ENCODE peak calls at places on chromosomes 13 and 19, in five cellular contexts. One of them, this sample, is unnamed. For H3K4me1, the result is how much of the 10 kb centered on the place peaks cover.

GRCh38 chr13:114339779-114340534 is 25.7 kb downstream of the CHAMP1 start:
- DNase-seq in CD8-positive, alpha-beta T cell: peak
- DNase-seq in mucosa of descending colon: peak
- DNase-seq in IMR-90: peak
- DNase-seq in thoracic aorta: no peak
- DNase-seq in this sample: no peak

GRCh38 chr13:103539265-103539664 is 473.0 kb upstream of the SLC10A2 start:
- DNase-seq in thoracic aorta: no peak
- DNase-seq in CD8-positive, alpha-beta T cell: no peak
- DNase-seq in IMR-90: no peak
- DNase-seq in mucosa of descending colon: no peak
- DNase-seq in this sample: no peak

GRCh38 chr13:22063416-22064124 is 392.7 kb downstream of the FGF9 start:
- DNase-seq in CD8-positive, alpha-beta T cell: no peak
- DNase-seq in mucosa of descending colon: no peak
- DNase-seq in IMR-90: no peak
- DNase-seq in thoracic aorta: no peak
- DNase-seq in this sample: no peak

GRCh38 chr19:4704317-4704673 is 19.3 kb downstream of the DPP9 start:
- DNase-seq in mucosa of descending colon: no peak
- DNase-seq in thoracic aorta: no peak
- DNase-seq in CD8-positive, alpha-beta T cell: no peak
- DNase-seq in IMR-90: no peak
- DNase-seq in this sample: no peak

GRCh38 chr19:19464339-19465098 is 50.8 kb downstream of the TSSK6 start:
- DNase-seq in IMR-90: peak
- DNase-seq in thoracic aorta: no peak
- DNase-seq in CD8-positive, alpha-beta T cell: no peak
- DNase-seq in mucosa of descending colon: no peak
- DNase-seq in this sample: no peak

GRCh38 chr13:32660227-32660626 is 74.0 kb downstream of the PDS5B start:
- DNase-seq in CD8-positive, alpha-beta T cell: no peak
- DNase-seq in mucosa of descending colon: no peak
- DNase-seq in thoracic aorta: no peak
- DNase-seq in IMR-90: no peak
- DNase-seq in this sample: no peak

GRCh38 chr13:61414686-61415664 is 674 bp downstream of the PCDH20 start:
- DNase-seq in thoracic aorta: no peak
- DNase-seq in CD8-positive, alpha-beta T cell: no peak
- DNase-seq in IMR-90: no peak
- DNase-seq in mucosa of descending colon: peak
- DNase-seq in this sample: no peak

GRCh38 chr19:54153731-54154326 is 5.7 kb downstream of the LENG1 start:
- DNase-seq in CD8-positive, alpha-beta T cell: no peak
- DNase-seq in mucosa of descending colon: no peak
- DNase-seq in thoracic aorta: no peak
- DNase-seq in IMR-90: no peak
- DNase-seq in this sample: no peak

GRCh38 chr19:58544591-58545285 is 874 bp downstream of the TRIM28 start:
- DNase-seq in CD8-positive, alpha-beta T cell: peak
- DNase-seq in mucosa of descending colon: peak
- DNase-seq in thoracic aorta: no peak
- DNase-seq in IMR-90: peak
- DNase-seq in this sample: no peak

GRCh38 chr13:43331676-43332075 is 308.3 kb downstream of the DNAJC15 start:
- DNase-seq in thoracic aorta: no peak
- DNase-seq in IMR-90: peak
- DNase-seq in mucosa of descending colon: no peak
- DNase-seq in CD8-positive, alpha-beta T cell: no peak
- DNase-seq in this sample: no peak

GRCh38 chr13:61695147-61695546 is 279.5 kb upstream of the PCDH20 start:
- DNase-seq in IMR-90: no peak
- DNase-seq in thoracic aorta: no peak
- DNase-seq in mucosa of descending colon: no peak
- DNase-seq in CD8-positive, alpha-beta T cell: no peak
- DNase-seq in this sample: no peak

GRCh38 chr13:78593652-78594494 is 9.5 kb downstream of the POU4F1 start:
- DNase-seq in CD8-positive, alpha-beta T cell: no peak
- DNase-seq in thoracic aorta: no peak
- DNase-seq in IMR-90: no peak
- DNase-seq in mucosa of descending colon: no peak
- DNase-seq in this sample: no peak

GRCh38 chr13:113929628-113930615 is 44.0 kb downstream of the C13orf46 start:
- DNase-seq in IMR-90: no peak
- DNase-seq in mucosa of descending colon: no peak
- DNase-seq in thoracic aorta: peak
- DNase-seq in CD8-positive, alpha-beta T cell: no peak
- DNase-seq in this sample: no peak

GRCh38 chr13:28856284-28856683 is 36.1 kb downstream of the MTUS2 start:
- DNase-seq in thoracic aorta: no peak
- DNase-seq in CD8-positive, alpha-beta T cell: no peak
- DNase-seq in mucosa of descending colon: no peak
- DNase-seq in IMR-90: no peak
- DNase-seq in this sample: no peak
- H3K4me1 ChIP-seq in thoracic aorta: under half
- H3K4me1 ChIP-seq in CD8-positive, alpha-beta T cell: under half
- H3K4me1 ChIP-seq in mucosa of descending colon: under half
- H3K4me1 ChIP-seq in IMR-90: under half
- H3K4me1 ChIP-seq in this sample: under half

GRCh38 chr13:30742896-30743295 is 7.6 kb downstream of the ALOX5AP start:
- DNase-seq in mucosa of descending colon: no peak
- DNase-seq in CD8-positive, alpha-beta T cell: no peak
- DNase-seq in IMR-90: no peak
- DNase-seq in thoracic aorta: no peak
- DNase-seq in this sample: no peak
- H3K4me1 ChIP-seq in mucosa of descending colon: under half
- H3K4me1 ChIP-seq in CD8-positive, alpha-beta T cell: half or more
- H3K4me1 ChIP-seq in IMR-90: under half
- H3K4me1 ChIP-seq in thoracic aorta: under half
- H3K4me1 ChIP-seq in this sample: under half

DNA sequence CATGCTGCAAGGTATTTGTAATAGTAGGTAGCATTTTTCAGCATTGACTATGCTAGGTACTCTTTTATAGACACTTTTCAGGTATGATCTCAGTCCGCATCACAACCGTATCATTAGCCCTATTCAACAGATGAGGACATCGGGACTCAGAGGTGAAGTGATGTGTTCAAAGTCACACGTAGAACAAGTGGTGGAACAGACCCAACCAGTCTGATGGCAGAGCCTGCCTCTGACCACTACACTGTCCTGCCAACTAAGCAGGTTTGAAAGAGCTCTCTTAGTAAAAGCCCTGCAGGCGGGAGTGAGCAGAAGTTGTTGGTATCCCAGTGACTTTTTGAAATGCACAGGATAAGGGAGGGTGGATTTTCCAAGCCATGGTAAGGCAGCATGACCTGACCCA is 20.2 kb downstream of the PAF1 start:
- DNase-seq in IMR-90: no peak
- DNase-seq in thoracic aorta: no peak
- DNase-seq in CD8-positive, alpha-beta T cell: no peak
- DNase-seq in mucosa of descending colon: no peak
- DNase-seq in this sample: no peak
- H3K4me1 ChIP-seq in IMR-90: under half
- H3K4me1 ChIP-seq in thoracic aorta: under half
- H3K4me1 ChIP-seq in CD8-positive, alpha-beta T cell: under half
- H3K4me1 ChIP-seq in mucosa of descending colon: under half
- H3K4me1 ChIP-seq in this sample: under half

GRCh38 chr19:55611983-55612645 is 6.7 kb downstream of the ZNF865 start:
- DNase-seq in thoracic aorta: no peak
- DNase-seq in CD8-positive, alpha-beta T cell: no peak
- DNase-seq in IMR-90: no peak
- DNase-seq in mucosa of descending colon: no peak
- DNase-seq in this sample: no peak

GRCh38 chr19:55614711-55615552 is 9.4 kb downstream of the ZNF784 start:
- DNase-seq in CD8-positive, alpha-beta T cell: no peak
- DNase-seq in IMR-90: no peak
- DNase-seq in mucosa of descending colon: no peak
- DNase-seq in thoracic aorta: no peak
- DNase-seq in this sample: no peak

GRCh38 chr19:55613396-55613795 is 7.9 kb downstream of the ZNF865 start:
- DNase-seq in CD8-positive, alpha-beta T cell: no peak
- DNase-seq in thoracic aorta: no peak
- DNase-seq in mucosa of descending colon: no peak
- DNase-seq in IMR-90: no peak
- DNase-seq in this sample: no peak

GRCh38 chr19:55615553-55616394 is 8.6 kb downstream of the ZNF784 start:
- DNase-seq in IMR-90: no peak
- DNase-seq in CD8-positive, alpha-beta T cell: no peak
- DNase-seq in thoracic aorta: no peak
- DNase-seq in mucosa of descending colon: no peak
- DNase-seq in this sample: no peak

GRCh38 chr19:55613930-55614710 is 8.7 kb downstream of the ZNF865 start:
- DNase-seq in thoracic aorta: no peak
- DNase-seq in CD8-positive, alpha-beta T cell: no peak
- DNase-seq in mucosa of descending colon: no peak
- DNase-seq in IMR-90: no peak
- DNase-seq in this sample: no peak
- H3K4me1 ChIP-seq in thoracic aorta: under half
- H3K4me1 ChIP-seq in CD8-positive, alpha-beta T cell: under half
- H3K4me1 ChIP-seq in mucosa of descending colon: under half
- H3K4me1 ChIP-seq in IMR-90: under half
- H3K4me1 ChIP-seq in this sample: under half

GRCh38 chr13:107534548-107534947 is 680.8 kb downstream of the LIG4 start:
- DNase-seq in mucosa of descending colon: no peak
- DNase-seq in IMR-90: peak
- DNase-seq in CD8-positive, alpha-beta T cell: no peak
- DNase-seq in thoracic aorta: no peak
- DNase-seq in this sample: no peak
- H3K4me1 ChIP-seq in mucosa of descending colon: under half
- H3K4me1 ChIP-seq in IMR-90: under half
- H3K4me1 ChIP-seq in CD8-positive, alpha-beta T cell: under half
- H3K4me1 ChIP-seq in thoracic aorta: under half
- H3K4me1 ChIP-seq in this sample: under half

GRCh38 chr13:19960673-19961015 is 2.1 kb downstream of the ZMYM2 start:
- DNase-seq in mucosa of descending colon: no peak
- DNase-seq in IMR-90: no peak
- DNase-seq in thoracic aorta: no peak
- DNase-seq in CD8-positive, alpha-beta T cell: no peak
- DNase-seq in this sample: no peak
- H3K4me1 ChIP-seq in mucosa of descending colon: under half
- H3K4me1 ChIP-seq in IMR-90: under half
- H3K4me1 ChIP-seq in thoracic aorta: under half
- H3K4me1 ChIP-seq in CD8-positive, alpha-beta T cell: under half
- H3K4me1 ChIP-seq in this sample: under half

DNA sequence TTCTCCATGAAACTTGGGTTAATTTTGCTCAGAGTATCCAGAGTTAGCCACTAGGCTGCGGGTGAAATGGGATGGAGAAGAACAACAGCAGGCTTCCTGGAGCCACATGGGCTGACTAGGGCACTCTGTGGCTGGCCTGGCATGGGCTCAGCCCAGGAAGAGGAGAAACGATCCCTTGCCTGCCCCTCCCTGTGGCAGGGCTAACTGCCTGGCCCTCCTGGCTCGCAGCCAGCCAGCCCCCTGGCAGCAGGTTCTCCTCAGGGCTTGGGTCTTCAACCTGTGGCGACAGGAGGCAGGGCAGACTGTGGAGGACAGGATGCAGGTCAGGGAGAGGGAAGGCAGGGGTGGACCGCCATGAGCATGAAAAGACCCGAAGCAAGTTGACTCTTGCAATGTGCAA is 78.7 kb upstream of the GPR183 start:
- DNase-seq in thoracic aorta: no peak
- DNase-seq in CD8-positive, alpha-beta T cell: no peak
- DNase-seq in mucosa of descending colon: no peak
- DNase-seq in IMR-90: no peak
- DNase-seq in this sample: peak
- H3K4me1 ChIP-seq in thoracic aorta: under half
- H3K4me1 ChIP-seq in CD8-positive, alpha-beta T cell: half or more
- H3K4me1 ChIP-seq in mucosa of descending colon: under half
- H3K4me1 ChIP-seq in IMR-90: under half
- H3K4me1 ChIP-seq in this sample: under half

GRCh38 chr19:51093066-51093465 is 10.4 kb upstream of the KLK14 start:
- DNase-seq in CD8-positive, alpha-beta T cell: no peak
- DNase-seq in thoracic aorta: no peak
- DNase-seq in mucosa of descending colon: no peak
- DNase-seq in IMR-90: no peak
- DNase-seq in this sample: no peak
- H3K4me1 ChIP-seq in CD8-positive, alpha-beta T cell: under half
- H3K4me1 ChIP-seq in thoracic aorta: under half
- H3K4me1 ChIP-seq in mucosa of descending colon: under half
- H3K4me1 ChIP-seq in IMR-90: under half
- H3K4me1 ChIP-seq in this sample: under half

GRCh38 chr19:39936622-39937021 is 2.2 kb upstream of the FCGBP start:
- DNase-seq in CD8-positive, alpha-beta T cell: no peak
- DNase-seq in thoracic aorta: no peak
- DNase-seq in mucosa of descending colon: no peak
- DNase-seq in IMR-90: no peak
- DNase-seq in this sample: no peak

GRCh38 chr19:39937094-39937493 is 2.7 kb upstream of the FCGBP start:
- DNase-seq in CD8-positive, alpha-beta T cell: no peak
- DNase-seq in IMR-90: no peak
- DNase-seq in mucosa of descending colon: peak
- DNase-seq in thoracic aorta: no peak
- DNase-seq in this sample: no peak

GRCh38 chr19:39936020-39936419 is 1.6 kb upstream of the FCGBP start:
- DNase-seq in IMR-90: no peak
- DNase-seq in CD8-positive, alpha-beta T cell: no peak
- DNase-seq in thoracic aorta: no peak
- DNase-seq in mucosa of descending colon: peak
- DNase-seq in this sample: no peak

GRCh38 chr19:39934584-39935233 is at the start of gene FCGBP:
- DNase-seq in CD8-positive, alpha-beta T cell: no peak
- DNase-seq in IMR-90: no peak
- DNase-seq in thoracic aorta: no peak
- DNase-seq in mucosa of descending colon: peak
- DNase-seq in this sample: no peak

DNA sequence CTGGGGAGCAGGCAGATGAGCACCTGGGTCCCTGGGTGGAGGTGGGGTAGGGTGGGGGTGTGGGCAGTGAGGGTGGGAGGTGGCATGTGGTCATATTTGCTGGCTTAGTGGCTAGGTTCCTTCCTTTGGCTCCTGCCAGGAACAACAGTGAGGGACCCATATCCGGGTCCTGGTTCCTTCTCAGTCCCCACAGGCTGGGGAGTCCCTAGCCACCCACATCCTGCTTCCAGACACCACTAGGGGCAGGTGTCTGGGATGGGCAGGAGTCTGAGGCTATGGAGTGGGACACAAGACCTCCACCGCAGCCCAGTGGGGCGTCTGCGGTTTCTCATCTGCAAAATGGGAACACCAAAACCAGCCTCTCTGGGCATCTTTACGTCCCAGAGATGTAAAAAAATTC is 828 bp upstream of the FCGBP start:
- DNase-seq in thoracic aorta: no peak
- DNase-seq in mucosa of descending colon: no peak
- DNase-seq in IMR-90: no peak
- DNase-seq in CD8-positive, alpha-beta T cell: no peak
- DNase-seq in this sample: no peak
- H3K4me1 ChIP-seq in thoracic aorta: under half
- H3K4me1 ChIP-seq in mucosa of descending colon: under half
- H3K4me1 ChIP-seq in IMR-90: under half
- H3K4me1 ChIP-seq in CD8-positive, alpha-beta T cell: half or more
- H3K4me1 ChIP-seq in this sample: under half

DNA sequence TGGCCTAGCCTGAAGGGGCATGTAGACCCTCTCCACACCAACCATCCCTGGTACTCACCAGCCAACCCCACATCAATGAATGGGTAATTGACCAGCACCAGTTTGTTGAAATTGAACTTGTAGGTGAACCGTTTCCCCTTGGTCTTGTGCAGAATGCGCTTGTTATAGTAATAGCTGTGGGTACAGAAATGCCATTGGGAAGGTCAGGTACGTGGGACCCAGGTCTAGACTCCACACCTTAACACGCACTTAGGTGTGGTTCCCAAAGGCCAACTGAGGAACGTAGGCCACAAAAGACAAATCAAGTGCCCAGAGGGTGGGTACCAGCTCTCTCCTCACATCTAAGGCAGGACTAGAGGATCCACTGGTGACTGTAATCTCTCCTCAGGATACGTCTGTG is 5.2 kb downstream of the ERF start:
- DNase-seq in CD8-positive, alpha-beta T cell: no peak
- DNase-seq in IMR-90: no peak
- DNase-seq in thoracic aorta: no peak
- DNase-seq in mucosa of descending colon: no peak
- DNase-seq in this sample: no peak
- H3K4me1 ChIP-seq in CD8-positive, alpha-beta T cell: under half
- H3K4me1 ChIP-seq in IMR-90: under half
- H3K4me1 ChIP-seq in thoracic aorta: under half
- H3K4me1 ChIP-seq in mucosa of descending colon: under half
- H3K4me1 ChIP-seq in this sample: under half

This sample was measured in right atrium auricular region.